ENCODE peak calls at places on chromosome 6, in five cellular contexts. One of them, this sample, is unnamed. For H3K4me1, the result is how much of the 10 kb centered on the place peaks cover.

GRCh38 chr6:28896505-28897392 is 27.0 kb downstream of the TRIM27 start:
- DNase-seq in PC-3: peak
- DNase-seq in Peyer's patch: peak
- DNase-seq in cardiac muscle cell: peak
- DNase-seq in lower lobe of right lung: peak
- DNase-seq in this sample: peak

GRCh38 chr6:452301-453067 is 60.9 kb downstream of the IRF4 start:
- DNase-seq in PC-3: no peak
- DNase-seq in cardiac muscle cell: no peak
- DNase-seq in Peyer's patch: no peak
- DNase-seq in lower lobe of right lung: no peak
- DNase-seq in this sample: no peak

GRCh38 chr6:157985378-157986155 is 3.9 kb downstream of the SYNJ2 start:
- DNase-seq in Peyer's patch: peak
- DNase-seq in lower lobe of right lung: no peak
- DNase-seq in cardiac muscle cell: no peak
- DNase-seq in PC-3: no peak
- DNase-seq in this sample: no peak

GRCh38 chr6:25220853-25221252 is 58.3 kb upstream of the CARMIL1 start:
- DNase-seq in lower lobe of right lung: no peak
- DNase-seq in Peyer's patch: no peak
- DNase-seq in cardiac muscle cell: no peak
- DNase-seq in PC-3: no peak
- DNase-seq in this sample: no peak

GRCh38 chr6:3693879-3694278 is 57.6 kb downstream of the PXDC1 start:
- DNase-seq in lower lobe of right lung: no peak
- DNase-seq in cardiac muscle cell: peak
- DNase-seq in Peyer's patch: no peak
- DNase-seq in PC-3: no peak
- DNase-seq in this sample: no peak

GRCh38 chr6:61868507-61869080 is 417.4 kb downstream of the KHDRBS2 start:
- DNase-seq in Peyer's patch: no peak
- DNase-seq in lower lobe of right lung: no peak
- DNase-seq in cardiac muscle cell: no peak
- DNase-seq in PC-3: no peak
- DNase-seq in this sample: no peak

GRCh38 chr6:38269773-38270172 is 370.0 kb downstream of the BTBD9 start:
- DNase-seq in Peyer's patch: no peak
- DNase-seq in PC-3: no peak
- DNase-seq in lower lobe of right lung: no peak
- DNase-seq in cardiac muscle cell: no peak
- DNase-seq in this sample: no peak

GRCh38 chr6:126033696-126034095 is 47.4 kb downstream of the TRMT11 start:
- DNase-seq in lower lobe of right lung: no peak
- DNase-seq in PC-3: peak
- DNase-seq in Peyer's patch: no peak
- DNase-seq in cardiac muscle cell: peak
- DNase-seq in this sample: peak

GRCh38 chr6:39602590-39603319 is 122.5 kb downstream of the KIF6 start:
- DNase-seq in Peyer's patch: no peak
- DNase-seq in cardiac muscle cell: no peak
- DNase-seq in PC-3: no peak
- DNase-seq in lower lobe of right lung: no peak
- DNase-seq in this sample: no peak

GRCh38 chr6:23454090-23454998 is 671.7 kb upstream of the NRSN1 start:
- DNase-seq in Peyer's patch: no peak
- DNase-seq in lower lobe of right lung: no peak
- DNase-seq in cardiac muscle cell: peak
- DNase-seq in PC-3: peak
- DNase-seq in this sample: no peak

DNA sequence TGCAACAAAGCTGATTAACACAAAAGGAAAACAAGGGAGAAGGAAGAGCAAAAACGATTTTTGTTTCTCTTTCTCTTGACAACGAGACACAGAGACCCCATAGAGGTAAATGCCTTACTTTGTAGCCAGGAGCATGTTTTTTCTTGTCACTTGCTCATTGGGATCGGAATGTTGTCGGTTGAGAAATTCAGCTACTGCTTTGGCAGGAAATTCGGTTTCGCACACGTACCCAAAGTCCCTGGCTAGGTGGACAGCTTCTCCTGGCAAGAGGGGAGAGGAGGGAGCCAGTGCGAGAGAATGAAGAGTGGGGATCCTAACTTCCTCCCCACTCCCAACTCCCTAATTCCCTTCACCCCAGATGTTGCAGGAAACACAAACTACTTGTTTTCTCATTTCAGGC is 14.5 kb downstream of the TFAP2A start:
- DNase-seq in lower lobe of right lung: no peak
- DNase-seq in PC-3: peak
- DNase-seq in cardiac muscle cell: no peak
- DNase-seq in Peyer's patch: no peak
- DNase-seq in this sample: no peak
- H3K4me1 ChIP-seq in lower lobe of right lung: under half
- H3K4me1 ChIP-seq in PC-3: under half
- H3K4me1 ChIP-seq in cardiac muscle cell: under half
- H3K4me1 ChIP-seq in Peyer's patch: under half
- H3K4me1 ChIP-seq in this sample: under half

GRCh38 chr6:144286503-144287393 is 1.6 kb downstream of the UTRN start:
- DNase-seq in Peyer's patch: peak
- DNase-seq in lower lobe of right lung: peak
- DNase-seq in PC-3: peak
- DNase-seq in cardiac muscle cell: peak
- DNase-seq in this sample: peak

GRCh38 chr6:144284753-144285547 is at the start of gene UTRN:
- DNase-seq in cardiac muscle cell: peak
- DNase-seq in PC-3: peak
- DNase-seq in lower lobe of right lung: peak
- DNase-seq in Peyer's patch: peak
- DNase-seq in this sample: peak

GRCh38 chr6:144285548-144285797 is 338 bp downstream of the UTRN start:
- DNase-seq in PC-3: peak
- DNase-seq in lower lobe of right lung: peak
- DNase-seq in cardiac muscle cell: no peak
- DNase-seq in Peyer's patch: no peak
- DNase-seq in this sample: no peak

GRCh38 chr6:144285798-144286502 is 815 bp downstream of the UTRN start:
- DNase-seq in cardiac muscle cell: peak
- DNase-seq in Peyer's patch: peak
- DNase-seq in PC-3: peak
- DNase-seq in lower lobe of right lung: peak
- DNase-seq in this sample: peak

GRCh38 chr6:144289006-144289405 is 3.9 kb downstream of the UTRN start:
- DNase-seq in cardiac muscle cell: no peak
- DNase-seq in lower lobe of right lung: no peak
- DNase-seq in Peyer's patch: no peak
- DNase-seq in PC-3: no peak
- DNase-seq in this sample: no peak
- H3K4me1 ChIP-seq in cardiac muscle cell: under half
- H3K4me1 ChIP-seq in lower lobe of right lung: under half
- H3K4me1 ChIP-seq in Peyer's patch: under half
- H3K4me1 ChIP-seq in PC-3: under half
- H3K4me1 ChIP-seq in this sample: under half

GRCh38 chr6:4946521-4946920 is 57.3 kb downstream of the RPP40 start:
- DNase-seq in cardiac muscle cell: no peak
- DNase-seq in PC-3: no peak
- DNase-seq in Peyer's patch: no peak
- DNase-seq in lower lobe of right lung: no peak
- DNase-seq in this sample: no peak

GRCh38 chr6:4943716-4944115 is 60.1 kb downstream of the RPP40 start:
- DNase-seq in cardiac muscle cell: no peak
- DNase-seq in lower lobe of right lung: no peak
- DNase-seq in PC-3: no peak
- DNase-seq in Peyer's patch: no peak
- DNase-seq in this sample: no peak

GRCh38 chr6:4942673-4943009 is 61.2 kb downstream of the RPP40 start:
- DNase-seq in PC-3: no peak
- DNase-seq in lower lobe of right lung: no peak
- DNase-seq in cardiac muscle cell: no peak
- DNase-seq in Peyer's patch: no peak
- DNase-seq in this sample: no peak

GRCh38 chr6:4941782-4942672 is 61.8 kb downstream of the RPP40 start:
- DNase-seq in Peyer's patch: no peak
- DNase-seq in cardiac muscle cell: peak
- DNase-seq in lower lobe of right lung: no peak
- DNase-seq in PC-3: peak
- DNase-seq in this sample: no peak

GRCh38 chr6:4944325-4944724 is 59.5 kb downstream of the RPP40 start:
- DNase-seq in Peyer's patch: no peak
- DNase-seq in lower lobe of right lung: no peak
- DNase-seq in PC-3: no peak
- DNase-seq in cardiac muscle cell: no peak
- DNase-seq in this sample: no peak
- H3K4me1 ChIP-seq in Peyer's patch: under half
- H3K4me1 ChIP-seq in lower lobe of right lung: under half
- H3K4me1 ChIP-seq in PC-3: under half
- H3K4me1 ChIP-seq in cardiac muscle cell: under half
- H3K4me1 ChIP-seq in this sample: under half

DNA sequence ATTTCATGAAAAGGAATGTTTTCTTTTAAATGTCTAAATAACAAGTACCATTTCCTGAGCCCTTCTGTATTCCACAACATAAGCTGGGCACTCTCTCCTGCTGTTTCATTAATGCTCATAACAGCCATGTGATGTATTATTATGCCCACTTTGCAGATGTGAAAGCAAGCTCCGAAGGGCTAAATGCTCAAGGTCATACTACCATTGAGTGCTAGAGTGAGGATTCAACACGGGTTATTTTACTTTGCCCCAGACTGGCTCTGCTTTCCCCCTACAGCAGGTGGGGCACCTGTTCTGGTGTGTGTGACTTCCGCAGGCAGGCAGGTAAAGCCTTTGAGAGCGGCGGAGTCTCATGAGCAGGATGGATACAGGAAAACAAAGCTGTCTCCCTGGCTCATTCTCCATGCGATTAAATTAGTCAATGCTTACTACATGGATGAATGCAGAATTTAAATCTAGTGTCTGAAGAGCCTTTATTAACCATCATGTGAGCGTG is 30.3 kb downstream of the CNKSR3 start:
- DNase-seq in PC-3: no peak
- DNase-seq in lower lobe of right lung: no peak
- DNase-seq in Peyer's patch: no peak
- DNase-seq in cardiac muscle cell: no peak
- DNase-seq in this sample: no peak
- H3K4me1 ChIP-seq in PC-3: under half
- H3K4me1 ChIP-seq in lower lobe of right lung: under half
- H3K4me1 ChIP-seq in Peyer's patch: under half
- H3K4me1 ChIP-seq in cardiac muscle cell: under half
- H3K4me1 ChIP-seq in this sample: under half

GRCh38 chr6:44249082-44249748 is 2.3 kb downstream of the HSP90AB1 start:
- DNase-seq in Peyer's patch: no peak
- DNase-seq in PC-3: no peak
- DNase-seq in cardiac muscle cell: no peak
- DNase-seq in lower lobe of right lung: no peak
- DNase-seq in this sample: no peak
- H3K4me1 ChIP-seq in Peyer's patch: under half
- H3K4me1 ChIP-seq in PC-3: under half
- H3K4me1 ChIP-seq in cardiac muscle cell: under half
- H3K4me1 ChIP-seq in lower lobe of right lung: under half
- H3K4me1 ChIP-seq in this sample: under half